ENCODE peak calls at places on chromosome 3, in five cellular contexts. A is activated gamma-delta T cell treated with Interleukin-2 at 50 U/mL for 16 hours; K is stimulated activated CD4-positive, alpha-beta T cell treated with anti-CD3 and anti-CD28 coated beads, TNF-alpha, amount 100 ng/mL, for 24 hours; T is RPMI7951; H is left colon. O is an unnamed sample.

GRCh38 chr3:30826381-30827061 is 67.9 kb downstream of the GADL1 start:
- DNase-seq in A (no peak), K (no peak), T (peak; percentile 20), H (no peak), O (no peak)

GRCh38 chr3:18438586-18438985 is 13.4 kb upstream of the SATB1 start:
- DNase-seq in A (peak; percentile 52), K (no peak), T (no peak), H (no peak), O (no peak)

GRCh38 chr3:10936686-10937085 is 55.9 kb upstream of the SLC6A1 start:
- DNase-seq in A (no peak), K (no peak), T (no peak), H (no peak), O (no peak)

GRCh38 chr3:138803006-138803653 is 31.6 kb downstream of the PIK3CB start:
- DNase-seq in A (no peak), K (no peak), T (no peak), H (no peak), O (no peak)

GRCh38 chr3:58531956-58532355 is 5.0 kb downstream of the ACOX2 start:
- DNase-seq in A (no peak), K (no peak), T (peak; percentile 57), H (no peak), O (no peak)

GRCh38 chr3:120306519-120307455 is 21.8 kb upstream of the GPR156 start:
- DNase-seq in A (no peak), K (no peak), T (no peak), H (no peak), O (no peak)

GRCh38 chr3:114155370-114155821 is 23.5 kb downstream of the DRD3 start:
- DNase-seq in A (peak; percentile 11), K (no peak), T (peak; percentile 59), H (no peak), O (peak; percentile 44)

GRCh38 chr3:55064164-55064563 is 136.3 kb upstream of the LRTM1 start:
- DNase-seq in A (no peak), K (no peak), T (no peak), H (no peak), O (no peak)

GRCh38 chr3:164779816-164780215 is 298.5 kb downstream of the SI start:
- DNase-seq in A (no peak), K (no peak), T (no peak), H (no peak), O (no peak)

GRCh38 chr3:123089611-123090301 is 22.9 kb downstream of the PDIA5 start:
- DNase-seq in A (no peak), K (no peak), T (no peak), H (peak; percentile 42), O (no peak)

GRCh38 chr3:120129718-120130117 is 35.5 kb upstream of the GSK3B start:
- DNase-seq in A (no peak), K (no peak), T (no peak), H (no peak), O (no peak)

GRCh38 chr3:194365526-194365925 is 4.0 kb downstream of the LRRC15 start:
- DNase-seq in A (no peak), K (no peak), T (no peak), H (no peak), O (no peak)

GRCh38 chr3:89635137-89635536 is 527.7 kb downstream of the EPHA3 start:
- DNase-seq in A (no peak), K (no peak), T (no peak), H (no peak), O (no peak)

GRCh38 chr3:13060341-13060910 is 12.8 kb downstream of the IQSEC1 start:
- DNase-seq in A (no peak), K (no peak), T (no peak), H (no peak), O (no peak)

GRCh38 chr3:150757364-150757763 is 5.6 kb downstream of the SIAH2 start:
- DNase-seq in A (no peak), K (no peak), T (no peak), H (no peak), O (no peak)

GRCh38 chr3:46835486-46835885 is 27.8 kb downstream of the MYL3 start:
- DNase-seq in A (no peak), K (no peak), T (no peak), H (no peak), O (no peak)

GRCh38 chr3:130378677-130379191 is 33.3 kb downstream of the COL6A5 start:
- DNase-seq in A (no peak), K (no peak), T (no peak), H (no peak), O (no peak)

GRCh38 chr3:194631696-194632095 is 1.5 kb downstream of the TMEM44 start:
- DNase-seq in A (no peak), K (no peak), T (peak; percentile 17), H (no peak), O (no peak)

GRCh38 chr3:45145681-45146614 is at the start of gene CDCP1:
- DNase-seq in A (no peak), K (no peak), T (peak; percentile 37), H (peak; percentile 77), O (no peak)

GRCh38 chr3:181568248-181568647 is 143.5 kb upstream of the SOX2 start:
- DNase-seq in A (no peak), K (no peak), T (no peak), H (no peak), O (no peak)

GRCh38 chr3:171458056-171458856 is 1.9 kb downstream of the TNIK start:
- DNase-seq in A (peak; percentile 57), K (no peak), T (peak; percentile 23), H (peak; percentile 81), O (no peak)

GRCh38 chr3:67635806-67636205 is 18.6 kb downstream of the SUCLG2 start:
- DNase-seq in A (no peak), K (no peak), T (peak; percentile 36), H (no peak), O (no peak)